ENCODE peak calls at places on chromosomes 13 and 19, in five cellular contexts. O is AG09309, G is body of pancreas, C is fibroblast of the aortic adventitia, J is aorta. T is an unnamed sample.

GRCh38 chr13:72314210-72314609 is 413.2 kb downstream of the MZT1 start:
- DNase-seq in O (no peak), G (no peak), C (no peak), J (no peak), T (no peak)

GRCh38 chr13:100438059-100438788 is 150.4 kb downstream of the GGACT start:
- DNase-seq in O (no peak), G (no peak), C (no peak), J (no peak), T (no peak)

GRCh38 chr19:35249146-35249847 is 495 bp downstream of the LSR start:
- DNase-seq in O (no peak), G (no peak), C (no peak), J (no peak), T (no peak)

GRCh38 chr13:112769615-112770014 is 79.8 kb downstream of the ATP11A start:
- DNase-seq in O (no peak), G (no peak), C (no peak), J (no peak), T (no peak)

GRCh38 chr13:24233351-24233901 is 72.9 kb downstream of the SPATA13 start:
- DNase-seq in O (peak; percentile 7), G (no peak), C (peak; percentile 56), J (no peak), T (no peak)

GRCh38 chr13:24625870-24626419 is 54.3 kb upstream of the ATP12A start:
- DNase-seq in O (no peak), G (no peak), C (no peak), J (no peak), T (no peak)

GRCh38 chr19:4583961-4584669 is 24.6 kb upstream of the SEMA6B start:
- DNase-seq in O (no peak), G (no peak), C (no peak), J (no peak), T (no peak)

GRCh38 chr19:49855676-49856573 is 5.0 kb downstream of the PTOV1 start:
- DNase-seq in O (no peak), G (no peak), C (no peak), J (no peak), T (no peak)

GRCh38 chr13:41751277-41751676 is 209.6 kb downstream of the VWA8 start:
- DNase-seq in O (peak; percentile 31), G (peak; percentile 11), C (peak; percentile 89), J (peak; percentile 60), T (no peak)

GRCh38 chr19:14333101-14333871 is 48.0 kb upstream of the ADGRE5 start:
- DNase-seq in O (no peak), G (no peak), C (peak; percentile 18), J (no peak), T (no peak)
- H3K4me3 ChIP-seq in O (peak overlapping the region; percentile 22), G (no peak overlapping the region), C (peak overlapping the region; percentile 31), J (no peak overlapping the region), T (no peak overlapping the region)

DNA sequence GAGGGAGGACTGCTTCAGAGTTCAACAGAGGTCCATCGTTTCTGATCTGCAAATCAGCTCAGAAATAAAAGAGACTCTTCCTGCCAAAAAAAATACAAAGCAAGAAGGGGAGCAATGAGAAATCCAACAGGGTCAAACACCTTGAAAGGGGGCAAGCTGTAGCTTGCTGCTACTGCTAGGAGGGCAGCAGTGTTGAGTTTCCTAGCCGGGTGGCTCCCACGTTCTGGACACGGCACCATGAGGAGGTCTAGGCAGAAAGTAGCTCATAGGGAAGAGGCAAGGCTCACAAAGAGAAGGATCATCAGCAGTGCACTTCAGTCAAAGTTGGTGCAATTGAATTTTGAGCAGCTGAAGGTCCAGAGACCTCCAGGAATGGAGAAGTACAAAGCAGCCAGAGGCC is 75.3 kb downstream of the FOXO1 start:
- DNase-seq in O (no peak), G (no peak), C (no peak), J (no peak), T (no peak)
- H3K4me3 ChIP-seq in O (no peak overlapping the region), G (no peak overlapping the region), C (no peak overlapping the region), J (no peak overlapping the region), T (no peak overlapping the region)

DNA sequence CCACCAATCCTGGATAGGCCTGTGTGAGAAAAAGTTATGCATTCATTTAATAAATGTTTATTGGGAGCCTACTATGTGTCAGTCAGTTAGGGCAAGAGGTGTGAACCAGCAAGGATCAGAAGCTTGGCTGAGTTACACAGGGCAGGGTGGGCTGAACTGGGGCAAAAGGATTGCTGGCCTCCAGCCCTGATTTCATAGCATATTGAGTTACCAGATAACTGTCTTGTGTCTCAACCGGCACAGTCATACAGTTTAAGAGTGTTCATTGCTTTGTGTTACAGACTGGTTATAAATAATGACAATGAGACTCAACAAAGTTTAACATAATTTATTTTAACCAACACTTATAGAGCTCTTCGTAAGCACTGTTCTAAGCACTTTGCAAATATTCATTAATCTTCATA is 253.8 kb downstream of the DLEU7 start:
- DNase-seq in O (peak; percentile 72), G (no peak), C (peak; percentile 87), J (peak; percentile 59), T (no peak)
- H3K4me3 ChIP-seq in O (no peak overlapping the region), G (no peak overlapping the region), C (no peak overlapping the region), J (no peak overlapping the region), T (no peak overlapping the region)

GRCh38 chr13:97226013-97226412 is 3.9 kb downstream of the MBNL2 start:
- DNase-seq in O (no peak), G (peak; percentile 53), C (no peak), J (no peak), T (no peak)
- H3K4me3 ChIP-seq in O (no peak overlapping the region), G (no peak overlapping the region), C (peak overlapping the region; percentile 91), J (peak overlapping the region; percentile 96), T (no peak overlapping the region)

GRCh38 chr13:80131204-80131603 is 209.7 kb downstream of the SPRY2 start:
- DNase-seq in O (no peak), G (peak; percentile 73), C (peak; percentile 70), J (peak; percentile 86), T (no peak)
- H3K4me3 ChIP-seq in O (peak overlapping the region; percentile 2), G (no peak overlapping the region), C (peak overlapping the region; percentile 38), J (no peak overlapping the region), T (no peak overlapping the region)

GRCh38 chr13:108760129-108760528 is 130.7 kb downstream of the MYO16 start:
- DNase-seq in O (no peak), G (no peak), C (no peak), J (no peak), T (no peak)

GRCh38 chr13:108755084-108755483 is 125.7 kb downstream of the MYO16 start:
- DNase-seq in O (no peak), G (peak; percentile 8), C (no peak), J (no peak), T (no peak)
- H3K4me3 ChIP-seq in O (no peak overlapping the region), G (no peak overlapping the region), C (no peak overlapping the region), J (no peak overlapping the region), T (no peak overlapping the region)

GRCh38 chr13:31860002-31860401 is 120.7 kb downstream of the RXFP2 start:
- DNase-seq in O (no peak), G (no peak), C (no peak), J (no peak), T (no peak)
- H3K4me3 ChIP-seq in O (no peak overlapping the region), G (no peak overlapping the region), C (no peak overlapping the region), J (no peak overlapping the region), T (no peak overlapping the region)

GRCh38 chr13:27921961-27922910 is 2.4 kb downstream of the PDX1 start:
- DNase-seq in O (no peak), G (no peak), C (no peak), J (no peak), T (no peak)
- H3K4me3 ChIP-seq in O (no peak overlapping the region), G (peak overlapping the region; percentile 52), C (no peak overlapping the region), J (no peak overlapping the region), T (no peak overlapping the region)

DNA sequence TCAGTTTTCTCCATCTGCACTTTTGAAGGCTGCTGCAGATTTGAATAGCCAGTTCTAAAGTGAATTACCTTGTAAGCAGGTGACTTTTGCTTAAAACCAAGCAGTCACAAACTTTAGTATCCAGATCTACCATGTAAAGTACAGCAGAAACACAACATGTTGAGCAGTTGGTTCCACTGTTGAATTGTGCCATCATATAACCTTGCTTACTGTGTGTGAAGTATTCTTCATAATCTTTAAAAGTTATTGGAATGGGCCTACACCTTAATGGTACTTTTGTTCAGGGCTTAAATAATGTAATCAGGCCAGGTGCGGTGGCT is 23.2 kb upstream of the MTUS2 start:
- DNase-seq in O (no peak), G (no peak), C (no peak), J (no peak), T (no peak)
- H3K4me3 ChIP-seq in O (no peak overlapping the region), G (no peak overlapping the region), C (no peak overlapping the region), J (no peak overlapping the region), T (no peak overlapping the region)